ENCODE peak calls at places on chromosomes 4 and X, in seven cellular contexts. One of them, this sample, is unnamed.

GRCh38 chr4:89371614-89372013 is 64.0 kb upstream of the GPRIN3 start:
- DNase-seq in mesendoderm: no peak
- DNase-seq in left lung: no peak
- DNase-seq in pancreas: no peak
- DNase-seq in fibroblast of the aortic adventitia: no peak
- DNase-seq in cardiac muscle cell: no peak
- DNase-seq in CD4-positive, CD25-positive, alpha-beta regulatory T cell: no peak
- DNase-seq in this sample: no peak

GRCh38 chrX:130772313-130773140 is 130.5 kb downstream of the ENOX2 start:
- DNase-seq in mesendoderm: peak
- DNase-seq in left lung: no peak
- DNase-seq in pancreas: no peak
- DNase-seq in fibroblast of the aortic adventitia: peak
- DNase-seq in cardiac muscle cell: peak
- DNase-seq in CD4-positive, CD25-positive, alpha-beta regulatory T cell: no peak
- DNase-seq in this sample: peak

GRCh38 chr4:67885727-67886126 is 1.9 kb upstream of the TMPRSS11D start:
- DNase-seq in mesendoderm: peak
- DNase-seq in left lung: no peak
- DNase-seq in pancreas: no peak
- DNase-seq in fibroblast of the aortic adventitia: peak
- DNase-seq in cardiac muscle cell: peak
- DNase-seq in CD4-positive, CD25-positive, alpha-beta regulatory T cell: no peak
- DNase-seq in this sample: peak

GRCh38 chr4:62342346-62342745 is 1142.2 kb downstream of the ADGRL3 start:
- DNase-seq in mesendoderm: no peak
- DNase-seq in left lung: no peak
- DNase-seq in pancreas: no peak
- DNase-seq in fibroblast of the aortic adventitia: no peak
- DNase-seq in cardiac muscle cell: no peak
- DNase-seq in CD4-positive, CD25-positive, alpha-beta regulatory T cell: no peak
- DNase-seq in this sample: no peak

GRCh38 chrX:117895418-117895817 is 221.2 kb downstream of the KLHL13 start:
- DNase-seq in mesendoderm: no peak
- DNase-seq in left lung: no peak
- DNase-seq in pancreas: no peak
- DNase-seq in fibroblast of the aortic adventitia: no peak
- DNase-seq in cardiac muscle cell: no peak
- DNase-seq in CD4-positive, CD25-positive, alpha-beta regulatory T cell: no peak
- DNase-seq in this sample: no peak

GRCh38 chr4:128803783-128804182 is 5.7 kb upstream of the JADE1 start:
- DNase-seq in mesendoderm: no peak
- DNase-seq in left lung: no peak
- DNase-seq in pancreas: no peak
- DNase-seq in fibroblast of the aortic adventitia: no peak
- DNase-seq in cardiac muscle cell: no peak
- DNase-seq in CD4-positive, CD25-positive, alpha-beta regulatory T cell: no peak
- DNase-seq in this sample: no peak

GRCh38 chr4:156771171-156771837 is 200.3 kb downstream of the PDGFC start:
- DNase-seq in mesendoderm: peak
- DNase-seq in left lung: peak
- DNase-seq in pancreas: no peak
- DNase-seq in fibroblast of the aortic adventitia: peak
- DNase-seq in cardiac muscle cell: peak
- DNase-seq in CD4-positive, CD25-positive, alpha-beta regulatory T cell: no peak
- DNase-seq in this sample: peak

GRCh38 chr4:3201718-3202702 is 46.9 kb upstream of the MSANTD1 start:
- DNase-seq in mesendoderm: peak
- DNase-seq in left lung: no peak
- DNase-seq in pancreas: no peak
- DNase-seq in fibroblast of the aortic adventitia: peak
- DNase-seq in cardiac muscle cell: peak
- DNase-seq in CD4-positive, CD25-positive, alpha-beta regulatory T cell: peak
- DNase-seq in this sample: no peak

GRCh38 chrX:1750267-1750666 is 135.4 kb downstream of the ASMT start:
- DNase-seq in mesendoderm: no peak
- DNase-seq in left lung: no peak
- DNase-seq in pancreas: no peak
- DNase-seq in fibroblast of the aortic adventitia: no peak
- DNase-seq in cardiac muscle cell: no peak
- DNase-seq in CD4-positive, CD25-positive, alpha-beta regulatory T cell: no peak
- DNase-seq in this sample: no peak

GRCh38 chrX:3362956-3363355 is 16.5 kb upstream of the MXRA5 start:
- DNase-seq in mesendoderm: peak
- DNase-seq in left lung: no peak
- DNase-seq in pancreas: no peak
- DNase-seq in fibroblast of the aortic adventitia: no peak
- DNase-seq in cardiac muscle cell: no peak
- DNase-seq in CD4-positive, CD25-positive, alpha-beta regulatory T cell: no peak
- DNase-seq in this sample: no peak

GRCh38 chr4:11106190-11106589 is 322.5 kb downstream of the HS3ST1 start:
- DNase-seq in mesendoderm: no peak
- DNase-seq in left lung: no peak
- DNase-seq in pancreas: no peak
- DNase-seq in fibroblast of the aortic adventitia: peak
- DNase-seq in cardiac muscle cell: peak
- DNase-seq in CD4-positive, CD25-positive, alpha-beta regulatory T cell: no peak
- DNase-seq in this sample: no peak

GRCh38 chrX:45524805-45525204 is 324.1 kb upstream of the DIPK2B start:
- DNase-seq in mesendoderm: no peak
- DNase-seq in left lung: no peak
- DNase-seq in pancreas: no peak
- DNase-seq in fibroblast of the aortic adventitia: no peak
- DNase-seq in cardiac muscle cell: no peak
- DNase-seq in CD4-positive, CD25-positive, alpha-beta regulatory T cell: no peak
- DNase-seq in this sample: no peak

GRCh38 chr4:76434901-76435688 is at the start of gene SHROOM3:
- DNase-seq in mesendoderm: peak
- DNase-seq in left lung: peak
- DNase-seq in pancreas: no peak
- DNase-seq in fibroblast of the aortic adventitia: peak
- DNase-seq in cardiac muscle cell: peak
- DNase-seq in CD4-positive, CD25-positive, alpha-beta regulatory T cell: no peak
- DNase-seq in this sample: no peak

GRCh38 chr4:70903282-70903603 is 1.1 kb downstream of the MOB1B start:
- DNase-seq in mesendoderm: peak
- DNase-seq in left lung: no peak
- DNase-seq in pancreas: peak
- DNase-seq in fibroblast of the aortic adventitia: peak
- DNase-seq in cardiac muscle cell: peak
- DNase-seq in CD4-positive, CD25-positive, alpha-beta regulatory T cell: no peak
- DNase-seq in this sample: no peak

GRCh38 chr4:91448668-91449330 is 855.0 kb upstream of the GRID2 start:
- DNase-seq in mesendoderm: peak
- DNase-seq in left lung: no peak
- DNase-seq in pancreas: no peak
- DNase-seq in fibroblast of the aortic adventitia: no peak
- DNase-seq in cardiac muscle cell: peak
- DNase-seq in CD4-positive, CD25-positive, alpha-beta regulatory T cell: no peak
- DNase-seq in this sample: no peak

DNA sequence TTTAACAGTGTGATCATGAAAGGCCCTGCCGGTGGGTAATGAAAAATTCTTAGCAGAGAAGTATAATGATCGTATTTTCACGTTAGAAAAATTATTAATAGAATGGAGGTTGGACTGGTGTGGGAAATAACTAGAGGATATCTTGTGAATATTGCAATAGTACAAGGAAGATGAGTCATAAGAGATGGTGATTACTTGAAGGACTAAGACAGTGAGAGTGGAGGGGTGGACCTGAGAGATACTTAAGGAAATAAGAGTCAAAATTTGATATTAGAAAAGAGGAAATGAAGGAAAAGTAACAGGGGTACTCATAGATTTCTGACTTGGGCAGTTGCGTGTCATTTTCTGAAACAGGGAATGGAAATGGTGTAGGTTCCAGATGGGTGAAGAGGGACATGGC is 1.8 kb upstream of the USP53 start:
- DNase-seq in mesendoderm: no peak
- DNase-seq in left lung: no peak
- DNase-seq in pancreas: no peak
- DNase-seq in fibroblast of the aortic adventitia: peak
- DNase-seq in cardiac muscle cell: peak
- DNase-seq in CD4-positive, CD25-positive, alpha-beta regulatory T cell: no peak
- DNase-seq in this sample: no peak
- H3K4me3 ChIP-seq in mesendoderm: no peak
- H3K4me3 ChIP-seq in left lung: no peak
- H3K4me3 ChIP-seq in pancreas: no peak
- H3K4me3 ChIP-seq in fibroblast of the aortic adventitia: no peak
- H3K4me3 ChIP-seq in cardiac muscle cell: no peak
- H3K4me3 ChIP-seq in CD4-positive, CD25-positive, alpha-beta regulatory T cell: peak
- H3K4me3 ChIP-seq in this sample: no peak

DNA sequence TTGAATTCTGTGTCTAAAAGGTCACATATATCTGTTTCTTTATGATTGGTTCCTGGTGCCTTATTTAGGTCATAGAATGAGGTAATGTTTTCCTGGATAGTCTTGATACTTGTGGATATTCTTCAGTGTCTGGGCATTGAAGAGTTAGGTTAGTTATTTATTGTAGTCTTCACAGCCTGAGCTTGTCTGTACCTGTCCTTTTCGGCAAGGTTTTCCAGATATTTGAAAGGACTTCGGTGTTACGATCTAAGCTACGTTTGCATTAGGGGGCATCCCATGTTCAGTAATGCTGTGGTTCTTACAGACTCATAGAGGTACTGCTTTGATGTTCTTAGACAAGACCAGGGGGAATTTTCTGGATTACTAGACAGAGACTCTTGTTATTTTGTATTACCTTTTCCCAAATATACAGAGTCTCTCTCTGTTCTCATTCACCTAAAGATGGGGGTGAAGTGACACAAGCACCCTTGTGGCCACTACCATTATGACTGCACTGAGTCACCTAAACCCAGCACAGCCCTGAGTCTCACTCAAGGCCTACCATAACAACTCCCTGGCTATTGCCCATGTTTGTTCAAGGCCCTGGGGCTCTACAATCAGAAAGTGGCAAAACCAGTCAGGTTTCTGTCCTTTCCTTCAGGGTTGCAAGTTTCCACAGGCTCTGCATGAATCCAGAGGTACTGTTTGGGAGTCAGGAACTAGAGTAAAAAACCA is 30.1 kb upstream of the CYSLTR1 start:
- DNase-seq in mesendoderm: no peak
- DNase-seq in left lung: no peak
- DNase-seq in pancreas: no peak
- DNase-seq in fibroblast of the aortic adventitia: no peak
- DNase-seq in cardiac muscle cell: no peak
- DNase-seq in CD4-positive, CD25-positive, alpha-beta regulatory T cell: no peak
- DNase-seq in this sample: no peak
- H3K4me3 ChIP-seq in mesendoderm: no peak
- H3K4me3 ChIP-seq in left lung: no peak
- H3K4me3 ChIP-seq in pancreas: no peak
- H3K4me3 ChIP-seq in fibroblast of the aortic adventitia: no peak
- H3K4me3 ChIP-seq in cardiac muscle cell: no peak
- H3K4me3 ChIP-seq in CD4-positive, CD25-positive, alpha-beta regulatory T cell: no peak
- H3K4me3 ChIP-seq in this sample: no peak

GRCh38 chrX:40104649-40105015 is 6.9 kb upstream of the BCOR start:
- DNase-seq in mesendoderm: peak
- DNase-seq in left lung: peak
- DNase-seq in pancreas: no peak
- DNase-seq in fibroblast of the aortic adventitia: peak
- DNase-seq in cardiac muscle cell: peak
- DNase-seq in CD4-positive, CD25-positive, alpha-beta regulatory T cell: no peak
- DNase-seq in this sample: no peak
- H3K4me3 ChIP-seq in mesendoderm: no peak
- H3K4me3 ChIP-seq in left lung: peak
- H3K4me3 ChIP-seq in pancreas: peak
- H3K4me3 ChIP-seq in fibroblast of the aortic adventitia: peak
- H3K4me3 ChIP-seq in cardiac muscle cell: peak
- H3K4me3 ChIP-seq in CD4-positive, CD25-positive, alpha-beta regulatory T cell: no peak
- H3K4me3 ChIP-seq in this sample: peak

GRCh38 chrX:35149517-35149916 is 206.9 kb downstream of the FAM47B start:
- DNase-seq in mesendoderm: no peak
- DNase-seq in left lung: no peak
- DNase-seq in pancreas: no peak
- DNase-seq in fibroblast of the aortic adventitia: no peak
- DNase-seq in cardiac muscle cell: no peak
- DNase-seq in CD4-positive, CD25-positive, alpha-beta regulatory T cell: no peak
- DNase-seq in this sample: no peak

GRCh38 chrX:35150642-35151239 is 208.1 kb downstream of the FAM47B start:
- DNase-seq in mesendoderm: no peak
- DNase-seq in left lung: no peak
- DNase-seq in pancreas: no peak
- DNase-seq in fibroblast of the aortic adventitia: no peak
- DNase-seq in cardiac muscle cell: no peak
- DNase-seq in CD4-positive, CD25-positive, alpha-beta regulatory T cell: no peak
- DNase-seq in this sample: no peak

DNA sequence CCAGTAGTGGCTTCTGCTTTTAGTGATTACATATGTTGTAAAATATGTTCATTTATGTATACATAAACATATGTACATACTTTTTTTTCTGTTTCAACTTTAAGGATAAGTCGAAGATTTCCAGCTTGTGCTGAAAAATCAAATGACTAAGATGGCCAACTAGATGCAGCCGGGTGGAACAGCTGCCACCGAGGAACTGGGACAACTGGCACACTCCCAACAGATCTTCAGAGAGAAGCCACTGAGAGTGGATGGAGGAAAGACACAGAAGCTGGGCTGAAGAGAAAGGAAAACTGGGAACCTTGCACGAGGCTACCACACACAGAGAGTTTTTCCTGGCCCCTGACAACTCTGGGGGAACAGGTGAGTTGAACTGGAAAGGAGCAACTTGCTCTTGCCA is 207.5 kb downstream of the FAM47B start:
- DNase-seq in mesendoderm: no peak
- DNase-seq in left lung: no peak
- DNase-seq in pancreas: no peak
- DNase-seq in fibroblast of the aortic adventitia: no peak
- DNase-seq in cardiac muscle cell: no peak
- DNase-seq in CD4-positive, CD25-positive, alpha-beta regulatory T cell: no peak
- DNase-seq in this sample: no peak
- H3K4me3 ChIP-seq in mesendoderm: no peak
- H3K4me3 ChIP-seq in left lung: no peak
- H3K4me3 ChIP-seq in pancreas: no peak
- H3K4me3 ChIP-seq in fibroblast of the aortic adventitia: no peak
- H3K4me3 ChIP-seq in cardiac muscle cell: no peak
- H3K4me3 ChIP-seq in CD4-positive, CD25-positive, alpha-beta regulatory T cell: no peak
- H3K4me3 ChIP-seq in this sample: no peak